ENCODE peak calls at places on chromosome 5, in ten cellular contexts. W is fibroblast of mammary gland; H is tibial artery; Q is stimulated activated CD4-positive, alpha-beta T cell treated with anti-CD3 and anti-CD28 coated beads, Interleukin-1b, Interleukin-23, amount 100 ng/mL, for 1 hour; C is immature natural killer cell; M is HFFc6; G is RWPE1; L is activated naive CD4-positive, alpha-beta T cell treated with Interleukin-2 at 50 U/mL for 16 hours; X is T-helper 2 cell; Y is neural crest cell. P is an unnamed sample.

GRCh38 chr5:8906303-8906967 is 639.4 kb downstream of the SEMA5A start:
- DNase-seq in W (peak), H (no peak), Q (no peak), C (no peak), M (peak), G (peak), L (no peak), X (no peak), Y (no peak), P (no peak)

GRCh38 chr5:32055891-32056866 is 117.9 kb downstream of the GOLPH3 start:
- DNase-seq in W (no peak), H (no peak), Q (no peak), C (no peak), M (no peak), G (no peak), L (no peak), X (no peak), Y (no peak), P (no peak)

GRCh38 chr5:54090495-54091084 is 219.8 kb downstream of the ARL15 start:
- DNase-seq in W (peak), H (no peak), Q (no peak), C (no peak), M (peak), G (peak), L (no peak), X (no peak), Y (no peak), P (peak)

GRCh38 chr5:164119806-164120440 is 614.5 kb downstream of the MAT2B start:
- DNase-seq in W (peak), H (no peak), Q (no peak), C (no peak), M (peak), G (peak), L (no peak), X (no peak), Y (no peak), P (no peak)

GRCh38 chr5:125424374-125424773 is 677.9 kb upstream of the ZNF608 start:
- DNase-seq in W (no peak), H (no peak), Q (no peak), C (no peak), M (no peak), G (no peak), L (no peak), X (no peak), Y (no peak), P (no peak)

GRCh38 chr5:120124961-120125360 is 339.1 kb upstream of the PRR16 start:
- DNase-seq in W (peak), H (no peak), Q (no peak), C (no peak), M (peak), G (no peak), L (no peak), X (no peak), Y (no peak), P (no peak)

GRCh38 chr5:151085517-151086031 is 4.7 kb upstream of the TNIP1 start:
- DNase-seq in W (peak), H (no peak), Q (no peak), C (no peak), M (no peak), G (no peak), L (peak), X (peak), Y (no peak), P (no peak)

GRCh38 chr5:110899566-110900412 is 161.0 kb downstream of the SLC25A46 start:
- DNase-seq in W (peak), H (no peak), Q (no peak), C (no peak), M (peak), G (peak), L (no peak), X (no peak), Y (no peak), P (no peak)

GRCh38 chr5:157926171-157926671 is 67.3 kb upstream of the CLINT1 start:
- DNase-seq in W (no peak), H (no peak), Q (no peak), C (no peak), M (no peak), G (no peak), L (no peak), X (no peak), Y (no peak), P (no peak)

GRCh38 chr5:151286246-151286645 is 17.3 kb downstream of the SLC36A3 start:
- DNase-seq in W (no peak), H (no peak), Q (no peak), C (no peak), M (no peak), G (no peak), L (no peak), X (no peak), Y (no peak), P (no peak)

GRCh38 chr5:91189480-91190332 is 193.4 kb downstream of the ARRDC3 start:
- DNase-seq in W (peak), H (no peak), Q (no peak), C (no peak), M (peak), G (no peak), L (no peak), X (no peak), Y (no peak), P (no peak)

GRCh38 chr5:133427121-133427777 is 185.1 kb downstream of the FSTL4 start:
- DNase-seq in W (peak), H (no peak), Q (no peak), C (no peak), M (no peak), G (no peak), L (no peak), X (no peak), Y (no peak), P (peak)

GRCh38 chr5:149760700-149761187 is 30.6 kb downstream of the PPARGC1B start:
- DNase-seq in W (no peak), H (no peak), Q (no peak), C (no peak), M (no peak), G (no peak), L (no peak), X (no peak), Y (no peak), P (no peak)

P was measured in K562.